ENCODE peak calls at places on chromosomes 3 and 15, in four cellular contexts. F, C, L and M are unnamed samples.

GRCh38 chr3:126031981-126032471 is 51.9 kb downstream of the SLC41A3 start:
- DNase-seq in F (no peak), C (no peak), L (no peak), M (no peak)

GRCh38 chr15:79433610-79434009 is 1.5 kb downstream of the MINAR1 start:
- DNase-seq in F (no peak), C (no peak), L (no peak), M (no peak)

GRCh38 chr3:67647390-67647878 is 7.0 kb downstream of the SUCLG2 start:
- DNase-seq in F (no peak), C (no peak), L (no peak), M (peak; percentile 50)

GRCh38 chr3:187276397-187277128 is 15.0 kb downstream of the MASP1 start:
- DNase-seq in F (no peak), C (no peak), L (no peak), M (no peak)

GRCh38 chr3:140358696-140359095 is 319.2 kb upstream of the TRIM42 start:
- DNase-seq in F (no peak), C (no peak), L (no peak), M (no peak)

GRCh38 chr3:11718582-11719405 is 75.1 kb upstream of the VGLL4 start:
- DNase-seq in F (peak; percentile 59), C (no peak), L (no peak), M (peak; percentile 43)

GRCh38 chr3:185959609-185960517 is 22.0 kb upstream of the TRA2B start:
- DNase-seq in F (no peak), C (no peak), L (no peak), M (peak; percentile 92)

GRCh38 chr3:31077021-31077601 is 182.7 kb upstream of the GADL1 start:
- DNase-seq in F (no peak), C (no peak), L (no peak), M (no peak)

GRCh38 chr3:13022348-13023250 is 50.6 kb downstream of the IQSEC1 start:
- DNase-seq in F (peak; percentile 90), C (no peak), L (no peak), M (no peak)

GRCh38 chr3:13579089-13579488 is 30.2 kb downstream of the FBLN2 start:
- DNase-seq in F (no peak), C (no peak), L (no peak), M (no peak)

GRCh38 chr3:33218446-33219174 is at the start of gene SUSD5:
- DNase-seq in F (no peak), C (no peak), L (peak; percentile 13), M (peak; percentile 13)

GRCh38 chr15:80179025-80179759 is 26.4 kb downstream of the FAH start:
- DNase-seq in F (no peak), C (no peak), L (no peak), M (no peak)

GRCh38 chr3:29239377-29239776 is 41.5 kb upstream of the RBMS3 start:
- DNase-seq in F (no peak), C (no peak), L (no peak), M (peak; percentile 39)

GRCh38 chr15:71730277-71731144 is 79.8 kb upstream of the NR2E3 start:
- DNase-seq in F (no peak), C (no peak), L (peak; percentile 47), M (peak; percentile 75)

GRCh38 chr3:10956991-10957390 is 35.6 kb upstream of the SLC6A1 start:
- DNase-seq in F (no peak), C (no peak), L (no peak), M (no peak)

GRCh38 chr3:183392166-183393034 is 36.0 kb downstream of the MCF2L2 start:
- DNase-seq in F (no peak), C (no peak), L (no peak), M (peak; percentile 60)

GRCh38 chr3:154886437-154886836 is 193.7 kb upstream of the MME start:
- DNase-seq in F (no peak), C (no peak), L (no peak), M (peak; percentile 15)

GRCh38 chr3:111585214-111585613 is 9.9 kb downstream of the ZBED2 start:
- DNase-seq in F (no peak), C (no peak), L (no peak), M (no peak)

GRCh38 chr3:29333520-29333919 is 52.6 kb downstream of the RBMS3 start:
- DNase-seq in F (no peak), C (no peak), L (no peak), M (peak; percentile 22)

GRCh38 chr15:69380100-69380725 is 33.9 kb upstream of the KIF23 start:
- DNase-seq in F (no peak), C (no peak), L (no peak), M (peak; percentile 60)

GRCh38 chr15:33068531-33068990 is 126.0 kb downstream of the FMN1 start:
- DNase-seq in F (no peak), C (no peak), L (peak; percentile 32), M (no peak)

GRCh38 chr3:42345811-42346210 is 64.6 kb downstream of the LYZL4 start:
- DNase-seq in F (no peak), C (no peak), L (no peak), M (no peak)

GRCh38 chr3:67943546-67943945 is 289.1 kb upstream of the SUCLG2 start:
- DNase-seq in F (no peak), C (no peak), L (no peak), M (no peak)

GRCh38 chr3:189222927-189223706 is 51.3 kb downstream of the TPRG1 start:
- DNase-seq in F (no peak), C (no peak), L (peak; percentile 28), M (no peak)

GRCh38 chr3:36397856-36398255 is 17.6 kb downstream of the STAC start:
- DNase-seq in F (no peak), C (no peak), L (no peak), M (no peak)

GRCh38 chr3:123025642-123026521 is 1.7 kb downstream of the SEMA5B start:
- DNase-seq in F (peak; percentile 53), C (no peak), L (peak; percentile 20), M (no peak)

GRCh38 chr3:96863129-96863740 is 48.8 kb downstream of the EPHA6 start:
- DNase-seq in F (no peak), C (no peak), L (peak; percentile 52), M (peak; percentile 64)

GRCh38 chr3:46717447-46718231 is at the start of gene PRSS50:
- DNase-seq in F (peak; percentile 34), C (no peak), L (no peak), M (peak; percentile 35)

GRCh38 chr15:40069178-40070165 is 30.5 kb upstream of the SRP14 start:
- DNase-seq in F (peak; percentile 84), C (no peak), L (peak; percentile 93), M (peak; percentile 88)